ENCODE peak calls at places on chromosomes 12 and 14, in ten cellular contexts. S is breast epithelium; X is pancreas; B is GM23248; N is transverse colon; H is mammary epithelial cell; C is dorsolateral prefrontal cortex; A is naive thymus-derived CD4-positive, alpha-beta T cell; R is tibial nerve; Y is fibroblast of lung. Q is an unnamed sample. For H3K27me3, the result is how much of the 10 kb centered on the place peaks cover.

GRCh38 chr12:20731274-20731673 is 36.1 kb downstream of the SLCO1C1 start:
- DNase-seq in X (no peak), C (no peak), Y (no peak), H (no peak), R (no peak), A (no peak), N (no peak), S (no peak), B (no peak), Q (no peak)

GRCh38 chr14:50008562-50009355 is 107.6 kb downstream of the VCPKMT start:
- DNase-seq in S (no peak), H (peak), R (no peak), C (no peak), X (no peak), Y (no peak), N (no peak), A (no peak), B (no peak), Q (no peak)

GRCh38 chr12:20808521-20808920 is 2.0 kb upstream of the SLCO1B3 start:
- DNase-seq in H (no peak), C (no peak), R (no peak), X (no peak), N (no peak), Y (no peak), S (no peak), B (no peak), A (no peak), Q (no peak)

GRCh38 chr12:105235299-105235746 is 651 bp downstream of the APPL2 start:
- DNase-seq in N (no peak), B (peak), Y (peak), R (no peak), S (no peak), H (peak), X (no peak), A (peak), C (peak), Q (no peak)

GRCh38 chr14:101102875-101103274 is 199.4 kb upstream of the RTL1 start:
- DNase-seq in H (no peak), X (no peak), R (no peak), A (no peak), Y (peak), C (peak), B (no peak), N (no peak), S (no peak), Q (no peak)

GRCh38 chr12:109818900-109819500 is 14.2 kb downstream of the TRPV4 start:
- DNase-seq in S (peak), B (peak), Y (peak), H (peak), X (no peak), N (no peak), C (no peak), R (no peak), A (no peak), Q (no peak)

GRCh38 chr14:49623941-49624806 is 3.6 kb downstream of the MGAT2 start:
- DNase-seq in S (no peak), C (no peak), A (no peak), H (peak), R (no peak), X (no peak), Y (no peak), N (peak), B (peak), Q (no peak)

GRCh38 chr14:94380225-94381148 is 7.9 kb downstream of the SERPINA1 start:
- DNase-seq in B (no peak), A (no peak), N (no peak), H (no peak), X (no peak), Y (no peak), R (no peak), C (peak), S (no peak), Q (no peak)

GRCh38 chr12:51917041-51917590 is 9.8 kb downstream of the ACVRL1 start:
- DNase-seq in S (no peak), B (no peak), R (no peak), N (no peak), X (no peak), A (no peak), H (no peak), Y (no peak), C (no peak), Q (no peak)

GRCh38 chr12:29405561-29405960 is 24.6 kb upstream of the ERGIC2 start:
- DNase-seq in X (no peak), N (no peak), B (no peak), A (no peak), C (no peak), S (no peak), H (no peak), Y (no peak), R (no peak), Q (no peak)

GRCh38 chr12:123936956-123937706 is 35.5 kb downstream of the CCDC92 start:
- DNase-seq in A (no peak), S (no peak), C (no peak), H (no peak), B (no peak), X (no peak), R (no peak), Y (no peak), N (no peak), Q (no peak)

GRCh38 chr12:80709811-80710726 is 2.6 kb downstream of the MYF6 start:
- DNase-seq in N (no peak), A (no peak), R (no peak), C (no peak), X (no peak), Y (no peak), H (no peak), B (no peak), S (no peak), Q (peak)

GRCh38 chr12:39467432-39467870 is 24.5 kb upstream of the KIF21A start:
- DNase-seq in Y (peak), H (no peak), A (no peak), S (no peak), N (no peak), X (no peak), B (peak), C (no peak), R (no peak), Q (no peak)

GRCh38 chr12:62164036-62164435 is 96.2 kb upstream of the USP15 start:
- DNase-seq in N (no peak), S (no peak), C (no peak), X (no peak), H (no peak), B (no peak), A (no peak), Y (no peak), R (no peak), Q (no peak)

GRCh38 chr12:26939953-26940352 is 1.7 kb downstream of the FGFR1OP2 start:
- DNase-seq in B (peak), R (no peak), C (no peak), S (no peak), H (no peak), N (no peak), X (no peak), A (no peak), Y (no peak), Q (no peak)

GRCh38 chr12:87687362-87687761 is 341.8 kb downstream of the C12orf50 start:
- DNase-seq in S (no peak), R (no peak), X (no peak), C (no peak), H (no peak), Y (peak), A (no peak), B (peak), N (no peak), Q (no peak)

GRCh38 chr12:44654641-44655625 is 221.2 kb downstream of the NELL2 start:
- DNase-seq in X (no peak), Y (no peak), C (peak), S (no peak), B (no peak), R (no peak), A (no peak), N (no peak), H (no peak), Q (peak)

GRCh38 chr12:47987411-47988072 is 16.7 kb downstream of the COL2A1 start:
- DNase-seq in Y (peak), R (no peak), H (no peak), A (no peak), C (no peak), N (no peak), S (peak), X (no peak), B (peak), Q (no peak)

GRCh38 chr12:2084553-2085296 is 31.9 kb downstream of the CACNA1C start:
- DNase-seq in B (peak), H (no peak), R (peak), Y (peak), X (no peak), C (no peak), S (no peak), A (no peak), N (no peak), Q (peak)

GRCh38 chr14:64465856-64466554 is 706 bp downstream of the AKAP5 start:
- DNase-seq in A (no peak), X (no peak), S (no peak), N (no peak), R (peak), H (no peak), C (peak), Y (peak), B (peak), Q (peak)

GRCh38 chr14:75201087-75201486 is 24.7 kb upstream of the TMED10 start:
- DNase-seq in C (no peak), B (no peak), N (no peak), Y (no peak), X (no peak), H (no peak), S (no peak), A (no peak), R (no peak), Q (no peak)

GRCh38 chr12:5907812-5908211 is 37.2 kb downstream of the ANO2 start:
- DNase-seq in Y (no peak), B (no peak), X (no peak), H (no peak), A (no peak), S (no peak), N (no peak), C (no peak), R (no peak), Q (no peak)

GRCh38 chr12:78209851-78210493 is 379.3 kb downstream of the NAV3 start:
- DNase-seq in Y (peak), A (no peak), H (no peak), B (peak), S (no peak), X (no peak), N (no peak), C (peak), R (no peak), Q (peak)

GRCh38 chr14:93317836-93318807 is 14.7 kb downstream of the BTBD7 start:
- DNase-seq in S (no peak), X (no peak), N (peak), R (no peak), C (no peak), B (peak), H (no peak), Y (peak), A (no peak), Q (peak)

GRCh38 chr12:127024791-127025190 is 1242.2 kb upstream of the TMEM132C start:
- DNase-seq in X (no peak), B (no peak), N (no peak), A (no peak), C (no peak), H (no peak), Y (no peak), R (no peak), S (no peak), Q (peak)

GRCh38 chr12:123757555-123757954 is 4.5 kb upstream of the DNAH10 start:
- DNase-seq in H (no peak), Y (peak), S (no peak), A (no peak), R (peak), N (no peak), B (peak), X (no peak), C (no peak), Q (no peak)

GRCh38 chr14:91112172-91112571 is 1.7 kb upstream of the DGLUCY start:
- DNase-seq in Y (no peak), C (no peak), A (no peak), N (no peak), S (no peak), R (no peak), B (no peak), X (no peak), H (no peak), Q (no peak)

GRCh38 chr12:10243803-10244520 is 31.3 kb downstream of the GABARAPL1 start:
- DNase-seq in X (no peak), N (peak), B (no peak), C (no peak), H (no peak), R (no peak), A (no peak), S (no peak), Y (no peak), Q (no peak)

GRCh38 chr12:39605996-39606395 is 13.6 kb downstream of the ABCD2 start:
- DNase-seq in H (peak), A (no peak), R (no peak), N (no peak), B (no peak), Y (peak), X (no peak), C (no peak), S (no peak), Q (no peak)

GRCh38 chr14:82159624-82160023 is 626.0 kb upstream of the SEL1L start:
- DNase-seq in S (no peak), Y (no peak), B (no peak), R (no peak), H (no peak), C (no peak), N (no peak), A (no peak), X (no peak), Q (no peak)

GRCh38 chr12:104604995-104605675 is 148.4 kb downstream of the CHST11 start:
- DNase-seq in C (no peak), N (no peak), H (no peak), Y (no peak), S (no peak), X (no peak), A (no peak), R (peak), B (peak), Q (no peak)

GRCh38 chr14:95903616-95904107 is 27.0 kb downstream of the TUNAR start:
- DNase-seq in S (no peak), C (no peak), B (no peak), R (no peak), Y (no peak), X (no peak), H (no peak), N (no peak), A (no peak), Q (no peak)

GRCh38 chr14:24390696-24391468 is 7.9 kb upstream of the NYNRIN start:
- DNase-seq in C (no peak), Y (no peak), N (no peak), H (no peak), B (no peak), R (no peak), A (no peak), S (no peak), X (no peak), Q (no peak)

GRCh38 chr12:116735951-116736599 is 1.8 kb downstream of the SPRING1 start:
- DNase-seq in A (no peak), X (peak), S (no peak), Y (no peak), H (no peak), R (no peak), C (no peak), N (peak), B (no peak), Q (no peak)

GRCh38 chr14:60653388-60653690 is 4.1 kb upstream of the SIX1 start:
- DNase-seq in A (no peak), X (no peak), R (no peak), B (no peak), N (no peak), C (no peak), H (no peak), Y (no peak), S (no peak), Q (no peak)

GRCh38 chr12:57224973-57225679 is 4.4 kb upstream of the SHMT2 start:
- DNase-seq in H (no peak), B (peak), A (peak), R (no peak), Y (no peak), C (no peak), X (no peak), N (peak), S (no peak), Q (no peak)
- H3K27me3 ChIP-seq in H (under half), B (under half), A (under half), R (under half), Y (under half), C (under half), X (under half), N (half or more), S (half or more), Q (under half)

GRCh38 chr12:94173660-94174265 is 25.4 kb downstream of the PLXNC1 start:
- DNase-seq in R (no peak), H (no peak), N (peak), S (no peak), A (no peak), C (no peak), Y (no peak), B (no peak), X (no peak), Q (no peak)
- H3K27ac ChIP-seq in R (no peak), H (no peak), N (peak), S (no peak), A (no peak), C (no peak), Y (no peak), B (peak), X (no peak), Q (no peak)

GRCh38 chr12:132202929-132203721 is 58.9 kb downstream of the NOC4L start:
- DNase-seq in N (no peak), H (no peak), B (no peak), R (no peak), Y (no peak), X (no peak), C (no peak), S (no peak), A (no peak), Q (no peak)

GRCh38 chr12:132201391-132202120 is 57.3 kb downstream of the NOC4L start:
- DNase-seq in X (no peak), C (no peak), S (no peak), B (no peak), R (no peak), H (no peak), Y (no peak), N (no peak), A (no peak), Q (no peak)

GRCh38 chr12:132199526-132200319 is 55.5 kb downstream of the NOC4L start:
- DNase-seq in R (no peak), C (no peak), A (no peak), H (no peak), S (no peak), N (no peak), Y (no peak), B (no peak), X (no peak), Q (no peak)

GRCh38 chr12:132199101-132199500 is 54.8 kb downstream of the NOC4L start:
- DNase-seq in Y (no peak), H (no peak), R (no peak), A (no peak), C (no peak), S (no peak), B (no peak), X (no peak), N (no peak), Q (no peak)

DNA sequence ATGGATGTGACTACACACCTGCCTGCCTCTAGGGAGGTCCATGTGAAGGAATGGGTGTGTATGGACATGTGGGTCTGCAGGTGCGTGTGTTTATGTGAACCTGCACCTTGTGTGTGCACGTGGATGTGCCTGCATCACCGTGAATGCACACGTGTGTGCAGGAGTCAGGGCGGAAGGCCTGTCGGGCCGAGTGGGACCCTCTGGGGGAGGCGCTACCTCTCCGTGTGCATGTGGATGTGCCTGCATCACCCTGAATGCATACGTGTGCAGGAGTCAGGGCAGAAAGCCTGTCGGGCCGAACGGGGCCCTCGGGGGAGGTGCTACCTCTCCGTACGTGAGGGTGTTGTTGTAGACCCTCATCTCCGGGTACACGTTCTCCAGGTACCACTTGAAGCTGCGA is 56.5 kb downstream of the NOC4L start:
- DNase-seq in H (no peak), R (no peak), S (no peak), A (no peak), N (no peak), C (no peak), Y (no peak), B (no peak), X (no peak), Q (no peak)
- H3K27me3 ChIP-seq in H (under half), R (under half), S (half or more), A (under half), N (under half), C (under half), Y (under half), B (under half), X (under half), Q (under half)

GRCh38 chr12:101804409-101804808 is 26.4 kb downstream of the GNPTAB start:
- DNase-seq in Y (no peak), C (no peak), S (no peak), X (no peak), R (no peak), N (no peak), B (no peak), H (no peak), A (no peak), Q (no peak)

GRCh38 chr12:101802486-101802885 is 28.3 kb downstream of the GNPTAB start:
- DNase-seq in C (no peak), S (no peak), Y (no peak), A (no peak), N (no peak), H (no peak), R (no peak), X (no peak), B (no peak), Q (no peak)

GRCh38 chr12:101799774-101800173 is 31.0 kb downstream of the GNPTAB start:
- DNase-seq in A (no peak), X (no peak), R (no peak), Y (no peak), C (no peak), N (no peak), S (no peak), B (no peak), H (no peak), Q (no peak)

GRCh38 chr12:101806280-101806679 is 24.5 kb downstream of the GNPTAB start:
- DNase-seq in X (no peak), Y (no peak), S (no peak), R (no peak), C (no peak), A (no peak), H (no peak), N (no peak), B (no peak), Q (no peak)

DNA sequence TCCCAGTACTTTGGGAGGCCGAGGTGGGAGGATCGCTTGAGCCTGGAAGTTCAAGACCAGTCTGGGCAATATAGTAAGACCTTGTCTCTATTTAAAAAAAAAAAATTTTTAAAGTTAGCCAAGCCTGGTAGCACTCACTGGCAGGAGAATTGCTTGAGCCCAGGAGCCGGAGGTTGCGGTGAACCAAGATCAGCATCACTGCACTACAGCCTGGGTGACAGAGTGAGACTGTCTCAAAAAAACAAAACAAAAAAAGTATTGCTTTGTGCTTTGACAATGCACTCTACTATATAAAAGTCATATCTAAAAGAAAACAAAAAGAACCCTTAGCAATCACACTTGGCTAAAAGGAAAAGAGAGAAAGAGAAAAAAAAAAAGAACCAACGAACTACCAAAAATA is 26.8 kb downstream of the GNPTAB start:
- DNase-seq in C (no peak), Y (no peak), B (no peak), S (no peak), R (no peak), H (no peak), X (no peak), N (no peak), A (no peak), Q (no peak)
- H3K27ac ChIP-seq in C (no peak), Y (no peak), B (no peak), S (no peak), R (no peak), H (no peak), X (no peak), N (no peak), A (no peak), Q (no peak)

DNA sequence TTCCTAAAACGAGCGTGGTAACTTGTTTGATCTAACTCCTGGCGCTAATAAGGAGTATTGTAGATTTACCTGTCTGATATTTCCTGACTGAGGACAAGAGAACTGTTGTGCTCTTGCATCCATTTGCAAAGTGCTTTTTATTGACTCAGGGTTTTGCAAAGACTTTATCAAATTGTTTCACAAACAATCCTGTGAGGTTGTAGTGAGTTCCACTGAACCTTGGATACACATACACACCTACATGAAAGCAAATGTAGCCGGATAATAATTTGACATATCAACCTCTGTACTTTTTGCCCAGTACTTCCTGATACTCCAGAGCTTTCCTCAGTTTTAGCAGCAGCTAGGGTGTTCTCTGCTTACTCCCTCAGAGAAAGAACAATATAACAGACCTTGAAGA is 6.7 kb upstream of the PTGER2 start:
- DNase-seq in S (no peak), C (no peak), A (no peak), Y (no peak), X (no peak), B (no peak), N (no peak), H (no peak), R (no peak), Q (no peak)
- H3K27me3 ChIP-seq in S (under half), C (under half), A (under half), Y (under half), X (under half), B (under half), N (under half), H (under half), R (under half), Q (under half)

GRCh38 chr12:15982921-15983320 is 71.8 kb downstream of the DERA start:
- DNase-seq in S (no peak), B (peak), N (no peak), H (no peak), Y (no peak), X (no peak), R (no peak), A (no peak), C (no peak), Q (no peak)
- H3K27ac ChIP-seq in S (no peak), B (peak), N (no peak), H (no peak), Y (no peak), X (no peak), R (no peak), A (no peak), C (no peak), Q (no peak)

Q was measured in A673.